ENCODE peak calls at places on chromosomes 11 and 22, in nine cellular contexts. P is mammary epithelial cell; B is left ventricle myocardium inferior; N is tibial artery; X is tibial nerve; L is CD8-positive, alpha-beta memory T cell; Y is fibroblast of lung; C is ovary; G is upper lobe of left lung. W is an unnamed sample.

GRCh38 chr22:49216579-49216978 is 611.1 kb downstream of the BRD1 start:
- DNase-seq in B (peak), Y (no peak), L (no peak), C (no peak), X (no peak), P (no peak), G (peak), N (peak), W (peak)

GRCh38 chr22:45413368-45414211 is at the start of the genes RIBC2 and SMC1B:
- DNase-seq in B (peak), C (peak), G (peak), N (peak), Y (peak), P (peak), X (peak), L (peak), W (peak)

GRCh38 chr11:19460718-19461405 is 220.1 kb upstream of the E2F8 start:
- DNase-seq in N (no peak), X (peak), L (no peak), P (peak), C (no peak), B (peak), G (no peak), Y (peak), W (no peak)

GRCh38 chr11:76634934-76635333 is 35.6 kb downstream of the LRRC32 start:
- DNase-seq in G (no peak), L (no peak), N (no peak), P (no peak), B (no peak), C (no peak), Y (no peak), X (no peak), W (no peak)

GRCh38 chr11:115961168-115962003 is 457.2 kb upstream of the CADM1 start:
- DNase-seq in P (no peak), G (no peak), L (no peak), N (no peak), X (no peak), B (no peak), Y (no peak), C (no peak), W (no peak)

GRCh38 chr11:32003335-32003734 is 87.5 kb upstream of the RCN1 start:
- DNase-seq in B (no peak), Y (no peak), G (no peak), L (no peak), C (no peak), X (no peak), N (no peak), P (no peak), W (no peak)

GRCh38 chr11:15873501-15873900 is 482.8 kb downstream of the SOX6 start:
- DNase-seq in G (no peak), N (no peak), C (no peak), X (no peak), Y (no peak), L (no peak), B (no peak), P (no peak), W (no peak)

GRCh38 chr22:44337658-44338004 is 24.9 kb upstream of the SHISAL1 start:
- DNase-seq in N (no peak), B (no peak), L (no peak), P (peak), C (peak), Y (peak), G (no peak), X (no peak), W (no peak)

GRCh38 chr22:20536590-20537324 is 29.3 kb downstream of the MED15 start:
- DNase-seq in X (no peak), G (no peak), Y (no peak), N (no peak), B (peak), C (no peak), L (no peak), P (no peak), W (no peak)

GRCh38 chr11:204587-205109 is 2.6 kb downstream of the BET1L start:
- DNase-seq in G (no peak), X (no peak), B (no peak), L (no peak), P (no peak), Y (no peak), N (no peak), C (peak), W (no peak)

GRCh38 chr22:42844756-42845155 is 12.3 kb downstream of the ARFGAP3 start:
- DNase-seq in G (no peak), X (no peak), C (no peak), L (no peak), Y (peak), P (peak), N (no peak), B (no peak), W (no peak)

GRCh38 chr22:42769574-42770447 is 49.1 kb upstream of the A4GALT start:
- DNase-seq in N (peak), P (no peak), L (no peak), C (peak), X (peak), G (peak), B (peak), Y (peak), W (no peak)

GRCh38 chr11:106714179-106714578 is 304.1 kb downstream of the GUCY1A2 start:
- DNase-seq in P (no peak), L (no peak), C (no peak), G (no peak), X (no peak), Y (peak), B (no peak), N (no peak), W (no peak)

GRCh38 chr11:83611616-83612015 is 325.4 kb upstream of the CCDC90B start:
- DNase-seq in P (no peak), G (no peak), Y (no peak), X (no peak), C (no peak), B (no peak), N (no peak), L (no peak), W (no peak)

GRCh38 chr22:46297151-46297819 is 615 bp downstream of the GTSE1 start:
- DNase-seq in G (no peak), Y (peak), N (no peak), X (no peak), C (peak), B (peak), P (peak), L (no peak), W (no peak)

GRCh38 chr11:30876656-30877371 is 290.7 kb upstream of the MPPED2 start:
- DNase-seq in C (peak), P (no peak), Y (peak), B (no peak), X (no peak), G (no peak), N (no peak), L (no peak), W (no peak)

GRCh38 chr22:38316340-38317236 is 645 bp downstream of the CSNK1E start:
- DNase-seq in C (peak), X (peak), L (peak), P (peak), B (peak), G (peak), Y (peak), N (peak), W (no peak)

GRCh38 chr11:114150671-114151070 is 91.2 kb downstream of the ZBTB16 start:
- DNase-seq in P (no peak), C (no peak), X (no peak), B (no peak), N (no peak), L (no peak), G (no peak), Y (no peak), W (no peak)

GRCh38 chr11:61868601-61869476 is 22.5 kb downstream of the FADS3 start:
- DNase-seq in Y (no peak), P (no peak), B (no peak), N (no peak), G (no peak), X (no peak), C (no peak), L (no peak), W (no peak)

GRCh38 chr22:35150163-35151107 is 84.5 kb downstream of the ISX start:
- DNase-seq in P (peak), N (no peak), X (peak), B (peak), G (peak), L (peak), Y (peak), C (peak), W (no peak)

GRCh38 chr11:12377106-12377823 is at the start of gene PARVA:
- DNase-seq in L (no peak), C (peak), B (peak), G (peak), N (peak), Y (peak), P (peak), X (peak), W (peak)

GRCh38 chr11:12526789-12527188 is 147.4 kb upstream of the TEAD1 start:
- DNase-seq in X (no peak), L (no peak), C (no peak), G (no peak), P (no peak), N (no peak), B (no peak), Y (peak), W (no peak)

GRCh38 chr11:101346591-101346990 is 217.0 kb upstream of the PGR start:
- DNase-seq in Y (peak), C (no peak), N (no peak), B (no peak), P (peak), L (no peak), G (no peak), X (no peak), W (no peak)

GRCh38 chr11:64036081-64037026 is 623 bp downstream of the FLRT1 start:
- DNase-seq in X (no peak), L (no peak), P (peak), G (no peak), C (peak), Y (peak), B (peak), N (no peak), W (no peak)

GRCh38 chr22:49992921-49993648 is 19.5 kb downstream of the IL17REL start:
- DNase-seq in B (peak), Y (peak), X (no peak), L (peak), P (peak), C (no peak), N (peak), G (peak), W (peak)

GRCh38 chr11:22192642-22193347 is at the start of gene ANO5:
- DNase-seq in C (peak), P (no peak), X (no peak), L (no peak), Y (no peak), N (peak), B (peak), G (peak), W (peak)

GRCh38 chr22:27669798-27670599 is 131.6 kb downstream of the MN1 start:
- DNase-seq in Y (no peak), C (no peak), G (no peak), L (no peak), N (no peak), P (no peak), X (no peak), B (no peak), W (no peak)

GRCh38 chr11:112129656-112130055 is 34.2 kb downstream of the IL18 start:
- DNase-seq in B (no peak), G (peak), Y (no peak), C (no peak), X (peak), N (no peak), L (no peak), P (no peak), W (no peak)

GRCh38 chr11:112134473-112134872 is 29.4 kb downstream of the IL18 start:
- DNase-seq in N (no peak), X (no peak), L (no peak), B (no peak), G (no peak), C (no peak), P (no peak), Y (no peak), W (no peak)

GRCh38 chr11:112132737-112133136 is 31.2 kb downstream of the IL18 start:
- DNase-seq in G (no peak), B (no peak), N (no peak), P (no peak), C (no peak), X (no peak), Y (no peak), L (no peak), W (no peak)

GRCh38 chr11:112127056-112127455 is 36.8 kb downstream of the IL18 start:
- DNase-seq in C (no peak), Y (no peak), B (no peak), N (no peak), X (no peak), G (no peak), P (no peak), L (no peak), W (no peak)

GRCh38 chr11:112128483-112129121 is 35.3 kb downstream of the IL18 start:
- DNase-seq in Y (peak), N (no peak), G (peak), B (peak), C (no peak), P (peak), X (peak), L (no peak), W (no peak)
- H3K27ac ChIP-seq in Y (no peak), N (no peak), G (no peak), B (no peak), C (no peak), P (peak), X (no peak), L (no peak), W (peak)

DNA sequence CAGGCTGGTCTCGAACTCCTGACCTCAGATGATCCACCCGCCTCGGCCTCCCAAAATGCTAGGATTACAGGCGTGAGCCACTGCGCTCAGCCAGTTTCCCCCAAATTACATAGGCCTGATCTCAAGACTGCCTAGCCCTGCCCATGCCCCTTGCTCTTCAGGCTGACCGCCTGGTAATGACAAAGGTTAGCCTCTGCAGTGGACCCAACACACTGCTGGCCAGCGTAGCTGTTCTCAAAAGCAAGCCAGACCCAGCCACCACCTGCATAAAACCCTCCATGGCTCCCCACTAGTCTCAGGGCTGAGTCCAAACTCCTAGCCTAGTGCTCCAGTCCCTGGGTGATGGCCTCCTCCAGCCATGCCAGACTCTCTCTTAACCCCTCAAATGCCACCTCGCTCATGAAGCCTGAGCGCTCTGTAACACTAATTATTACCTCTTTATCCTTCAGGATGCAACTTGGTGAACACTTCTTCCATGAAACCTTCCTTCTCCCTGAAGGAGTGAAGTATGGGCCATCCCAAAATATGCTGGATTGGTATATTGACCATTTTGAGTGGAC is 836 bp upstream of the RSPH14 start:
- DNase-seq in L (no peak), B (no peak), C (peak), N (no peak), G (no peak), Y (no peak), X (no peak), P (no peak), W (no peak)
- H3K4me3 ChIP-seq in L (peak), B (peak), C (no peak), N (no peak), G (peak), Y (no peak), X (no peak), P (no peak), W (peak)

GRCh38 chr11:118267486-118267885 is 3.4 kb upstream of the MPZL2 start:
- DNase-seq in B (no peak), X (no peak), G (no peak), N (no peak), Y (no peak), L (no peak), P (peak), C (no peak), W (no peak)
- H3K27ac ChIP-seq in B (no peak), X (no peak), G (no peak), N (no peak), Y (no peak), L (no peak), P (peak), C (no peak), W (peak)

GRCh38 chr11:117002639-117003305 is 95.5 kb downstream of the SIK3 start:
- DNase-seq in B (no peak), G (no peak), N (no peak), L (no peak), P (peak), C (no peak), X (no peak), Y (no peak), W (no peak)

GRCh38 chr11:117000039-117000740 is 98.0 kb downstream of the SIK3 start:
- DNase-seq in X (no peak), Y (no peak), P (no peak), B (no peak), C (no peak), L (no peak), G (no peak), N (no peak), W (no peak)

GRCh38 chr11:117005758-117006157 is 92.5 kb downstream of the SIK3 start:
- DNase-seq in G (no peak), L (no peak), P (no peak), Y (no peak), C (no peak), B (no peak), X (no peak), N (no peak), W (no peak)

GRCh38 chr11:117000741-117001096 is 97.5 kb downstream of the SIK3 start:
- DNase-seq in X (no peak), P (peak), Y (no peak), L (no peak), C (no peak), N (no peak), G (no peak), B (no peak), W (no peak)
- H3K4me3 ChIP-seq in X (no peak), P (no peak), Y (no peak), L (no peak), C (no peak), N (no peak), G (no peak), B (no peak), W (no peak)

DNA sequence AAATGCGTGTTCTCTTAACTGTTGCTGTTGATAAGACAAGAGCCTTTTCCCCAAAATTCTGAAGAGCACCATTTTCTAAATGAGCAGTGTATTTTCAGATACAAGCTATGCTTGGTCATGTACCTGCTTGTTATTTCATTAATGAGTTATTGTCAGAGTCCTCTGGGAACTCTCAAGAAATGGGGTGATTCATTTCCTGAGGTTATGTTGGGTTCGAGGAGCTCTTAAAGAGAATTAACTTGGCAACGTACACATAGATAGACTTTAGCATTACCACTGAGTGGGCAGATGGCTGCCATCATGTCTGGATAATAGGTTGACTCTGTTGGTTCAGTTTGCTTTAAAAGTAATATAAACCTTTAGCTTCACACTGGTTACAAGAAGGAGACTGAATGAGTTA is 87.9 kb upstream of the SORL1-AS1 start:
- DNase-seq in B (no peak), Y (no peak), G (no peak), L (no peak), P (peak), X (no peak), N (no peak), C (no peak), W (no peak)
- H3K27ac ChIP-seq in B (no peak), Y (no peak), G (no peak), L (no peak), P (peak), X (no peak), N (no peak), C (no peak), W (no peak)

GRCh38 chr22:23828800-23829680 is 9.8 kb downstream of the DERL3 start:
- DNase-seq in G (no peak), L (no peak), N (no peak), X (no peak), C (no peak), B (peak), Y (no peak), P (no peak), W (no peak)

GRCh38 chr22:23831261-23831660 is 7.5 kb downstream of the DERL3 start:
- DNase-seq in B (no peak), P (no peak), Y (no peak), N (peak), G (no peak), X (no peak), C (peak), L (no peak), W (peak)

GRCh38 chr22:23831781-23832180 is 7.0 kb downstream of the DERL3 start:
- DNase-seq in P (no peak), G (no peak), B (no peak), L (no peak), C (peak), X (no peak), Y (no peak), N (peak), W (peak)

GRCh38 chr22:23827351-23827995 is 11.3 kb downstream of the DERL3 start:
- DNase-seq in G (no peak), L (no peak), P (no peak), B (no peak), X (no peak), Y (no peak), C (no peak), N (no peak), W (no peak)

GRCh38 chr22:23829845-23830372 is 8.9 kb downstream of the DERL3 start:
- DNase-seq in C (peak), P (no peak), B (no peak), L (no peak), N (no peak), Y (peak), G (no peak), X (no peak), W (peak)
- H3K4me3 ChIP-seq in C (no peak), P (no peak), B (no peak), L (no peak), N (no peak), Y (no peak), G (no peak), X (no peak), W (no peak)

W was measured in suprapubic skin.